ENCODE peak calls at places on chromosomes 4 and X, in eight cellular contexts. R is Right ventricle myocardium inferior; Y is Right ventricle myocardium superior; Z is stimulated activated CD4-positive, alpha-beta T cell treated with anti-CD3 and anti-CD28 coated beads, Interleukin-1b, Interleukin-23, amount 100 ng/mL, for 1 hour; G is transverse colon; T is left cardiac atrium; W is A549; M is amniotic epithelial cell. E is an unnamed sample.

GRCh38 chr4:113659127-113659526 is 102.4 kb downstream of the CAMK2D start:
- DNase-seq in R (no peak), Y (no peak), Z (no peak), G (no peak), T (no peak), W (no peak), M (peak; percentile 61), E (no peak)

GRCh38 chrX:153871946-153872878 is 13.8 kb downstream of the L1CAM start:
- DNase-seq in R (no peak), Y (no peak), Z (no peak), G (no peak), T (no peak), W (no peak), M (no peak), E (no peak)

GRCh38 chr4:186643501-186644315 is 79.9 kb downstream of the FAT1 start:
- DNase-seq in R (no peak), Y (no peak), Z (no peak), G (no peak), T (no peak), W (peak; percentile 32), M (peak; percentile 85), E (no peak)

GRCh38 chrX:1462596-1463251 is 10.0 kb upstream of the ASMTL start:
- DNase-seq in R (no peak), Y (no peak), Z (peak; percentile 62), G (no peak), T (peak; percentile 61), W (no peak), M (peak; percentile 81), E (peak; percentile 35)

GRCh38 chrX:115533485-115533884 is 27.5 kb upstream of the PLS3 start:
- DNase-seq in R (no peak), Y (no peak), Z (no peak), G (no peak), T (no peak), W (no peak), M (peak; percentile 79), E (no peak)

GRCh38 chr4:132540797-132541196 is 608.3 kb upstream of the PCDH10 start:
- DNase-seq in R (no peak), Y (no peak), Z (no peak), G (no peak), T (no peak), W (no peak), M (no peak), E (no peak)

GRCh38 chr4:132101526-132101925 is 1047.6 kb upstream of the PCDH10 start:
- DNase-seq in R (no peak), Y (no peak), Z (no peak), G (no peak), T (no peak), W (no peak), M (peak; percentile 31), E (no peak)

GRCh38 chr4:14856076-14856926 is 146.0 kb upstream of the CPEB2 start:
- DNase-seq in R (no peak), Y (no peak), Z (no peak), G (peak; percentile 65), T (peak; percentile 48), W (peak; percentile 65), M (peak; percentile 97), E (peak; percentile 93)

GRCh38 chr4:123469245-123469644 is 72.7 kb downstream of the SPRY1 start:
- DNase-seq in R (no peak), Y (no peak), Z (no peak), G (no peak), T (no peak), W (no peak), M (no peak), E (no peak)

GRCh38 chr4:139672215-139672614 is 6.6 kb downstream of the MGST2 start:
- DNase-seq in R (no peak), Y (no peak), Z (no peak), G (no peak), T (no peak), W (no peak), M (no peak), E (no peak)

GRCh38 chr4:182648766-182649165 is 268.4 kb downstream of the DCTD start:
- DNase-seq in R (no peak), Y (no peak), Z (no peak), G (no peak), T (no peak), W (no peak), M (no peak), E (no peak)

GRCh38 chrX:100636321-100636991 is at the start of gene TSPAN6:
- DNase-seq in R (peak; percentile 74), Y (peak; percentile 86), Z (peak; percentile 24), G (peak; percentile 84), T (peak; percentile 83), W (peak; percentile 87), M (peak; percentile 80), E (peak; percentile 83)

GRCh38 chr4:122679317-122679716 is 53.2 kb upstream of the BBS12 start:
- DNase-seq in R (no peak), Y (no peak), Z (no peak), G (no peak), T (no peak), W (no peak), M (no peak), E (no peak)

GRCh38 chrX:26783512-26784225 is 567.7 kb downstream of the MAGEB5 start:
- DNase-seq in R (no peak), Y (no peak), Z (no peak), G (no peak), T (no peak), W (no peak), M (peak; percentile 40), E (peak; percentile 29)

GRCh38 chr4:7792616-7793015 is 147.0 kb downstream of the AFAP1 start:
- DNase-seq in R (no peak), Y (no peak), Z (no peak), G (no peak), T (no peak), W (no peak), M (no peak), E (no peak)

GRCh38 chr4:76803522-76803921 is 94.4 kb downstream of the SOWAHB start:
- DNase-seq in R (no peak), Y (no peak), Z (no peak), G (no peak), T (no peak), W (no peak), M (peak; percentile 94), E (no peak)

GRCh38 chr4:154119317-154119716 is 330.4 kb upstream of the SFRP2 start:
- DNase-seq in R (no peak), Y (no peak), Z (no peak), G (no peak), T (no peak), W (no peak), M (no peak), E (no peak)

GRCh38 chr4:17024430-17024829 is 126.0 kb upstream of the LDB2 start:
- DNase-seq in R (no peak), Y (no peak), Z (no peak), G (no peak), T (no peak), W (no peak), M (peak; percentile 3), E (no peak)

GRCh38 chr4:43690121-43690520 is 758.5 kb downstream of the KCTD8 start:
- DNase-seq in R (no peak), Y (no peak), Z (no peak), G (no peak), T (no peak), W (no peak), M (peak; percentile 24), E (no peak)

GRCh38 chr4:2786794-2787229 is 6.1 kb upstream of the SH3BP2 start:
- DNase-seq in R (no peak), Y (peak; percentile 55), Z (no peak), G (no peak), T (no peak), W (no peak), M (no peak), E (no peak)

GRCh38 chr4:23516719-23517118 is 373.1 kb downstream of the PPARGC1A start:
- DNase-seq in R (no peak), Y (no peak), Z (no peak), G (no peak), T (no peak), W (no peak), M (no peak), E (no peak)

GRCh38 chr4:53321151-53321987 is 44.5 kb downstream of the SCFD2 start:
- DNase-seq in R (no peak), Y (no peak), Z (no peak), G (no peak), T (no peak), W (no peak), M (peak; percentile 80), E (no peak)

GRCh38 chr4:123390846-123391456 is 5.6 kb upstream of the SPRY1 start:
- DNase-seq in R (no peak), Y (no peak), Z (no peak), G (no peak), T (no peak), W (no peak), M (no peak), E (no peak)

GRCh38 chr4:1763550-1764080 is 29.5 kb upstream of the FGFR3 start:
- DNase-seq in R (no peak), Y (peak; percentile 60), Z (no peak), G (peak; percentile 23), T (peak; percentile 59), W (no peak), M (peak; percentile 37), E (peak; percentile 58)

GRCh38 chr4:107757860-107758476 is 37.9 kb upstream of the PAPSS1 start:
- DNase-seq in R (no peak), Y (no peak), Z (no peak), G (no peak), T (no peak), W (peak; percentile 11), M (no peak), E (no peak)